ENCODE peak calls at places on chromosomes 4 and X, in seven cellular contexts. W, R, T, N, B, Q and U are unnamed samples.

GRCh38 chr4:31692407-31692940 is 972.3 kb downstream of the PCDH7 start:
- DNase-seq in W (no peak), R (no peak), T (no peak), N (no peak), B (no peak), Q (no peak), U (no peak)

GRCh38 chr4:71607780-71608673 is 175.9 kb downstream of the GC start:
- DNase-seq in W (no peak), R (no peak), T (no peak), N (no peak), B (no peak), Q (no peak), U (no peak)

GRCh38 chrX:24494544-24495113 is 29.5 kb downstream of the PDK3 start:
- DNase-seq in W (no peak), R (peak), T (no peak), N (no peak), B (no peak), Q (peak), U (peak)

GRCh38 chr4:140343303-140343702 is 30.1 kb upstream of the SCOC start:
- DNase-seq in W (no peak), R (no peak), T (no peak), N (peak), B (no peak), Q (peak), U (peak)

GRCh38 chrX:132336172-132336571 is 116.9 kb upstream of the RAP2C start:
- DNase-seq in W (no peak), R (no peak), T (no peak), N (no peak), B (no peak), Q (no peak), U (no peak)

GRCh38 chrX:105725228-105725627 is 97.1 kb upstream of the NRK start:
- DNase-seq in W (no peak), R (no peak), T (no peak), N (no peak), B (no peak), Q (no peak), U (no peak)

GRCh38 chr4:152901205-152901604 is 34.9 kb upstream of the FHDC1 start:
- DNase-seq in W (no peak), R (no peak), T (no peak), N (no peak), B (no peak), Q (no peak), U (no peak)

GRCh38 chr4:24551492-24552330 is 32.6 kb downstream of the DHX15 start:
- DNase-seq in W (no peak), R (no peak), T (no peak), N (no peak), B (no peak), Q (no peak), U (no peak)